ENCODE peak calls at places on chromosome 17, in eight cellular contexts. Z is heart left ventricle, D is thyroid gland, V is sigmoid colon, C is tibial nerve, A is esophagus squamous epithelium, Q is Peyer's patch, J is transverse colon. R is an unnamed sample. For H3K27me3 and H3K4me1, the result is how much of the 10 kb centered on the place peaks cover.

GRCh38 chr17:40559016-40559853 is 6.0 kb downstream of the CCR7 start:
- DNase-seq in D (no peak), A (no peak), C (no peak), J (no peak), Z (peak), V (no peak), Q (peak), R (no peak)

GRCh38 chr17:64506201-64506575 is at the start of gene DDX5:
- DNase-seq in J (peak), A (peak), C (peak), Z (peak), Q (peak), D (peak), V (peak), R (peak)

GRCh38 chr17:44773140-44773539 is 14.4 kb downstream of the ADAM11 start:
- DNase-seq in Q (no peak), Z (no peak), C (no peak), D (no peak), A (no peak), V (no peak), J (no peak), R (no peak)

GRCh38 chr17:1731194-1731506 is 6.6 kb downstream of the WDR81 start:
- DNase-seq in Q (no peak), Z (no peak), V (no peak), D (no peak), A (no peak), J (no peak), C (no peak), R (no peak)

GRCh38 chr17:6523809-6524355 is 32.5 kb downstream of the PITPNM3 start:
- DNase-seq in A (no peak), J (no peak), D (no peak), C (no peak), V (peak), Q (no peak), Z (no peak), R (no peak)

GRCh38 chr17:27631897-27632725 is 1.1 kb downstream of the LGALS9 start:
- DNase-seq in Q (no peak), D (no peak), Z (no peak), J (peak), C (no peak), A (no peak), V (no peak), R (no peak)

GRCh38 chr17:38542286-38542685 is 63.5 kb downstream of the SRCIN1 start:
- DNase-seq in Z (no peak), D (no peak), C (no peak), A (no peak), V (no peak), J (no peak), Q (peak), R (no peak)

GRCh38 chr17:57086069-57086930 is 1.3 kb downstream of the AKAP1 start:
- DNase-seq in A (no peak), J (peak), C (no peak), Q (peak), Z (no peak), V (peak), D (peak), R (peak)

GRCh38 chr17:13822671-13823070 is 220.9 kb upstream of the HS3ST3A1 start:
- DNase-seq in A (no peak), Q (no peak), J (no peak), Z (no peak), D (no peak), V (no peak), C (no peak), R (no peak)

GRCh38 chr17:17576772-17577234 is 14.7 kb downstream of the PEMT start:
- DNase-seq in D (no peak), J (no peak), A (no peak), Q (no peak), C (no peak), Z (no peak), V (no peak), R (no peak)

GRCh38 chr17:19021622-19022083 is 17.1 kb upstream of the FAM83G start:
- DNase-seq in V (no peak), Z (no peak), C (no peak), A (no peak), Q (no peak), J (no peak), D (no peak), R (no peak)

GRCh38 chr17:4130715-4131114 is 12.1 kb downstream of the ZZEF1 start:
- DNase-seq in Z (peak), C (no peak), J (peak), Q (no peak), A (no peak), D (no peak), V (peak), R (peak)

GRCh38 chr17:50465171-50465570 is 3.5 kb downstream of the CHAD start:
- DNase-seq in D (peak), C (no peak), Q (no peak), J (no peak), A (no peak), V (no peak), Z (no peak), R (no peak)

GRCh38 chr17:47989159-47989558 is 18.2 kb downstream of the CDK5RAP3 start:
- DNase-seq in Q (no peak), J (no peak), Z (no peak), A (no peak), D (no peak), V (no peak), C (no peak), R (no peak)

GRCh38 chr17:33112763-33113162 is 121.1 kb downstream of the SPACA3 start:
- DNase-seq in J (no peak), V (no peak), Z (no peak), A (no peak), D (no peak), C (no peak), Q (no peak), R (no peak)

GRCh38 chr17:7833011-7833794 is 814 bp upstream of the KDM6B start:
- DNase-seq in J (no peak), C (no peak), Z (no peak), Q (no peak), D (no peak), V (peak), A (no peak), R (peak)

GRCh38 chr17:58369214-58370031 is 17.4 kb upstream of the SUPT4H1 start:
- DNase-seq in A (no peak), Z (no peak), Q (no peak), V (no peak), C (no peak), D (no peak), J (no peak), R (no peak)

GRCh38 chr17:63780928-63781327 is 7.0 kb downstream of the DDX42 start:
- DNase-seq in A (no peak), Z (no peak), D (no peak), Q (no peak), J (no peak), V (no peak), C (no peak), R (no peak)

GRCh38 chr17:17892731-17893130 is 55.9 kb upstream of the SREBF1 start:
- DNase-seq in D (no peak), Q (peak), C (no peak), Z (no peak), A (no peak), V (no peak), J (no peak), R (no peak)

GRCh38 chr17:419073-419735 is 66.6 kb upstream of the RPH3AL start:
- DNase-seq in D (no peak), Q (no peak), Z (no peak), V (no peak), J (peak), A (no peak), C (no peak), R (no peak)

GRCh38 chr17:6165806-6166205 is 95.6 kb downstream of the WSCD1 start:
- DNase-seq in D (no peak), J (no peak), V (no peak), Z (no peak), A (no peak), C (no peak), Q (no peak), R (no peak)

GRCh38 chr17:73706858-73707257 is 62.6 kb upstream of the SDK2 start:
- DNase-seq in A (no peak), V (peak), D (no peak), J (no peak), Z (no peak), Q (no peak), C (no peak), R (no peak)

GRCh38 chr17:48970224-48970623 is 1.8 kb upstream of the GIP start:
- DNase-seq in Z (no peak), A (no peak), V (peak), J (no peak), Q (peak), C (no peak), D (peak), R (no peak)

GRCh38 chr17:81060416-81060815 is 25.5 kb downstream of the BAIAP2 start:
- DNase-seq in V (no peak), D (no peak), Q (no peak), Z (no peak), J (no peak), C (no peak), A (no peak), R (no peak)

GRCh38 chr17:7440823-7441174 is 1.5 kb downstream of the FGF11 start:
- DNase-seq in V (no peak), Z (no peak), C (no peak), D (peak), Q (no peak), J (peak), A (no peak), R (peak)

GRCh38 chr17:4499431-4500187 is 928 bp downstream of the SPNS2 start:
- DNase-seq in J (no peak), C (no peak), D (no peak), V (no peak), Q (no peak), Z (peak), A (no peak), R (peak)

GRCh38 chr17:2883544-2884203 is 87.4 kb downstream of the RAP1GAP2 start:
- DNase-seq in C (no peak), A (no peak), J (no peak), Q (no peak), D (no peak), Z (peak), V (no peak), R (peak)

GRCh38 chr17:61470530-61471136 is 18.4 kb downstream of the TBX4 start:
- DNase-seq in Z (no peak), D (no peak), V (peak), C (no peak), J (no peak), Q (peak), A (no peak), R (no peak)

GRCh38 chr17:69574257-69575197 is 160.0 kb downstream of the MAP2K6 start:
- DNase-seq in Z (no peak), A (no peak), C (no peak), Q (no peak), J (no peak), D (peak), V (no peak), R (no peak)

GRCh38 chr17:72466199-72466598 is 345.4 kb downstream of the SOX9 start:
- DNase-seq in Q (peak), V (no peak), J (peak), C (no peak), A (no peak), Z (no peak), D (peak), R (no peak)

GRCh38 chr17:19384723-19385391 is 2.1 kb downstream of the MFAP4 start:
- DNase-seq in D (peak), V (peak), A (no peak), Z (peak), C (peak), Q (no peak), J (peak), R (peak)

GRCh38 chr17:17419621-17420020 is 57.2 kb upstream of the MED9 start:
- DNase-seq in Z (no peak), A (no peak), D (peak), Q (no peak), J (no peak), V (peak), C (no peak), R (no peak)

GRCh38 chr17:73232587-73233373 is 28.9 kb downstream of the CPSF4L start:
- DNase-seq in J (peak), D (peak), Q (peak), A (no peak), Z (peak), V (peak), C (no peak), R (peak)

GRCh38 chr17:29085223-29085622 is 42.3 kb downstream of the PIPOX start:
- DNase-seq in Q (no peak), Z (no peak), C (no peak), A (no peak), V (no peak), J (no peak), D (no peak), R (no peak)

GRCh38 chr17:79888009-79888540 is 48.8 kb upstream of the CBX4 start:
- DNase-seq in C (no peak), Q (peak), J (no peak), V (no peak), D (no peak), A (no peak), Z (no peak), R (no peak)

GRCh38 chr17:79888811-79889634 is 49.8 kb upstream of the CBX4 start:
- DNase-seq in D (no peak), V (no peak), Z (no peak), A (no peak), Q (peak), J (no peak), C (no peak), R (no peak)

GRCh38 chr17:79891113-79891730 is 52.0 kb upstream of the CBX4 start:
- DNase-seq in V (no peak), J (no peak), D (no peak), A (no peak), Q (no peak), Z (no peak), C (no peak), R (no peak)

GRCh38 chr17:79892457-79893236 is 53.4 kb upstream of the CBX4 start:
- DNase-seq in Q (peak), A (no peak), V (peak), C (no peak), D (peak), J (peak), Z (peak), R (no peak)

DNA sequence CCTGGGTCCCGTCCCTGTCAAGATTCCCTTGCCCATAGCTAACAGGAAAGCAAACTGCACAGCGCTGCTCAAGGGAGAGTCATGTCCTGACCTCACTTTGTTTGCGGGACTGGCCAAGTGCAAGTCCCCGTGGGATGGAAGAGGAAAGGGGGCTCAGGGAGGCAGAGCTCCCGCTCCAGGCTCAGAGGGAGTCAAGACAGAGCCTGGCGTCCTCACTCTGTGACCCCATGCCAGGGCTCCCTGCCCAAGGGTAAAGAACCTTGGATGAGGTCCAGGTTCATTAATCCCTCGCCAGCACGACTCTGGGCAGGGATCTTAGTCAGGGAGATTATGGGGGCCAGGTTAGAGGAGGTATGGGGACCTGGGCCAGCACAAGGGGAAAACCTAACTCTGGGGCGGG is 51.5 kb upstream of the CBX4 start:
- DNase-seq in V (no peak), J (no peak), D (no peak), Q (no peak), Z (no peak), A (no peak), C (no peak), R (peak)
- H3K27me3 ChIP-seq in V (under half), J (under half), D (under half), Q (under half), Z (under half), A (under half), C (half or more), R (under half)

GRCh38 chr17:10114931-10115535 is 83.4 kb downstream of the GAS7 start:
- DNase-seq in Q (peak), J (peak), V (peak), A (peak), C (peak), Z (peak), D (peak), R (peak)
- H3K4me1 ChIP-seq in Q (under half), J (under half), V (under half), A (half or more), C (half or more), Z (half or more), D (under half), R (under half)

GRCh38 chr17:42773290-42774035 is at the start of gene VPS25:
- DNase-seq in Q (peak), A (no peak), J (peak), Z (peak), D (peak), C (peak), V (peak), R (peak)
- TF ChIP-seq POLR2A in Q (peak), A (peak), J (peak), Z (no peak), D (no peak), C (peak), V (peak), R (peak)

GRCh38 chr17:79095345-79096055 is 20.9 kb downstream of the ENGASE start:
- DNase-seq in D (no peak), Z (no peak), Q (no peak), A (no peak), C (no peak), V (no peak), J (no peak), R (no peak)

GRCh38 chr17:79094261-79094660 is 19.6 kb downstream of the ENGASE start:
- DNase-seq in V (no peak), D (no peak), A (no peak), Q (no peak), Z (no peak), J (no peak), C (no peak), R (no peak)

GRCh38 chr17:79098282-79098867 is 23.8 kb downstream of the ENGASE start:
- DNase-seq in D (no peak), V (no peak), Q (no peak), A (no peak), J (no peak), C (no peak), Z (no peak), R (no peak)

GRCh38 chr17:79100405-79100804 is 25.8 kb downstream of the ENGASE start:
- DNase-seq in C (no peak), Q (no peak), V (no peak), J (no peak), D (no peak), A (no peak), Z (no peak), R (no peak)

GRCh38 chr17:79097226-79098055 is 22.8 kb downstream of the ENGASE start:
- DNase-seq in D (no peak), C (no peak), Z (no peak), A (no peak), V (no peak), Q (no peak), J (no peak), R (no peak)
- H3K27me3 ChIP-seq in D (under half), C (half or more), Z (half or more), A (under half), V (under half), Q (under half), J (half or more), R (under half)

DNA sequence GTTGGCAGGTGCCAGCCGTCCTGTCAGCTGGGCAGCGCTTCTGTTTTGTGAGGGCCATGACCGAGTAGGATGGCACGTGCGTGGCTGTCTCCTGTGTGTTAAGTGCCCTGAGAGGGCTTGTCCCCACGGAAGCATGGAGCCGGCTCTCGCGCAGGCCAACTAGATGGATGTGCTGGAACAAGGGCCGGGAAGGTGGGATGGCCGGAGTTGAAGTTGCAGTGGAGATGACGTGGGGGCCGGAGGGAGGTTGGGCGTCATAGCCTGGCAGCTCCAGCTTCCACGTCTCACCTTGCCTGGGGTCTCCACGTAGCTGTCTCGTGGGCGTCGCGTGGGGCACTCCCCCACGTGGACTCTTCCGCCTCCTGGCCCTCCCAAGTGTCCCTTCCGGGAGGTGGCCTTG is 27.7 kb downstream of the TBCD start:
- DNase-seq in J (no peak), C (no peak), A (no peak), V (no peak), Z (no peak), D (no peak), Q (no peak), R (no peak)
- H3K4me1 ChIP-seq in J (under half), C (under half), A (under half), V (under half), Z (under half), D (under half), Q (under half), R (under half)

DNA sequence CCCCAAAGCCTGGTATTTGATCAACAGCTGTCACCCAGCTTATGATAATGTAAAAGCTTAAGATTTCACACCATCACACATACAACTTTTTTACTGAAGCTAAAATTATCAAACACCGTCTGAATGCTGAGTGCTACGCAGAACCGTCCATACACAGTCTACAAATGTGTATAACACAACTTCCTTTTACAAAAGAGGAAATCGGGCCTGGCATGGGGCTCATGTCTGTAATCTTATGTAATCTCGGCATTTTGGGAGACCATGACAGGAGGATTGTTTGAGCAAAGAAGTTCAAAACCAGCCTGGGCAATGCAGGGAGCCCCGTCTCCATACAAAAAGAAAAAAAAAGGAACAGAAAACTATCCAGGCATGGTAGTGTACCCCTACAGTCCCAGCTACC is 19.6 kb upstream of the QRICH2 start:
- DNase-seq in C (no peak), A (no peak), Z (no peak), J (no peak), V (no peak), D (no peak), Q (no peak), R (no peak)
- TF ChIP-seq POLR2A in C (no peak), A (no peak), Z (no peak), J (no peak), V (no peak), D (no peak), Q (no peak), R (no peak)

GRCh38 chr17:55261311-55261710 is 3.4 kb upstream of the HLF start:
- DNase-seq in J (no peak), A (no peak), Z (no peak), V (no peak), C (no peak), D (no peak), Q (no peak), R (no peak)

GRCh38 chr17:55264640-55265298 is at the start of gene HLF:
- DNase-seq in J (peak), C (peak), Z (peak), V (peak), Q (peak), A (no peak), D (peak), R (peak)

GRCh38 chr17:55265434-55266021 is 768 bp downstream of the HLF start:
- DNase-seq in C (no peak), Z (peak), J (no peak), V (peak), A (no peak), Q (peak), D (peak), R (peak)

GRCh38 chr17:55264273-55264639 is 504 bp upstream of the HLF start:
- DNase-seq in Q (peak), J (no peak), V (no peak), Z (peak), C (no peak), A (no peak), D (peak), R (no peak)

GRCh38 chr17:55263565-55264272 is 1.0 kb upstream of the HLF start:
- DNase-seq in C (no peak), A (no peak), V (no peak), J (no peak), Z (no peak), Q (peak), D (no peak), R (no peak)
- H3K27me3 ChIP-seq in C (under half), A (under half), V (under half), J (half or more), Z (under half), Q (under half), D (under half), R (under half)

DNA sequence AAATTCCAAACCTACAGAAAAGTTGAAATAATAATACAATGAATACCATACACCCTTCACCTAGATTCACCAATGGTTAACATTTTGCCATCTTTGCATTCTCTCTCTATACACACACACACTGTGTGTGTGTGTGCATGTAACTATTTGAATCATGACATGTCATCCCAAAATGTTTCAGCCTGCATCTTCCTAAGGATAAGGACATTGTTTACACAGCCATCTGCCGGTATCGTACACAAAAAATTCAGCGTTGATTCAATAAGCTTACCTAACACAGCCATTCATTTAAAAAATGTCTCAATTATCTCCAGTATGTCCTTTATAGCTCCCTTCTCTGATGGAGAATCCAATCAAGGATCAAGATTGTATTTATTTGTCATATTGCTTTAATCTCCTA is 3.9 kb downstream of the MXRA7 start:
- DNase-seq in V (no peak), J (no peak), C (no peak), A (no peak), Q (no peak), Z (no peak), D (no peak), R (no peak)
- H3K4me1 ChIP-seq in V (under half), J (under half), C (half or more), A (half or more), Q (under half), Z (half or more), D (under half), R (half or more)

R was measured in adrenal gland.